ENCODE peak calls at places on chromosomes 3 and 15, in seven cellular contexts. H, E, R, T, W, J and A are unnamed samples.

GRCh38 chr15:85793641-85794597 is 806 bp downstream of the KLHL25 start:
- DNase-seq in H (peak), E (no peak), R (peak), T (no peak), W (no peak), J (peak), A (no peak)

GRCh38 chr3:151962891-151963290 is 89.4 kb downstream of the SUCNR1 start:
- DNase-seq in H (no peak), E (no peak), R (no peak), T (no peak), W (no peak), J (no peak), A (peak)

GRCh38 chr3:99708207-99708745 is 69.9 kb downstream of the COL8A1 start:
- DNase-seq in H (no peak), E (no peak), R (no peak), T (no peak), W (no peak), J (no peak), A (no peak)

GRCh38 chr3:197317250-197317963 is 19.0 kb upstream of the DLG1 start:
- DNase-seq in H (no peak), E (no peak), R (peak), T (no peak), W (no peak), J (no peak), A (peak)

GRCh38 chr15:61264986-61265385 is 35.9 kb upstream of the RORA start:
- DNase-seq in H (no peak), E (no peak), R (no peak), T (no peak), W (no peak), J (no peak), A (no peak)

GRCh38 chr15:84033793-84034553 is 201.6 kb upstream of the GOLGA6L4 start:
- DNase-seq in H (no peak), E (no peak), R (peak), T (no peak), W (no peak), J (no peak), A (no peak)

GRCh38 chr3:72590732-72591192 is 257.5 kb downstream of the SHQ1 start:
- DNase-seq in H (peak), E (no peak), R (no peak), T (no peak), W (no peak), J (no peak), A (no peak)

GRCh38 chr15:71374607-71375352 is 259.5 kb downstream of the THSD4 start:
- DNase-seq in H (no peak), E (no peak), R (peak), T (no peak), W (no peak), J (no peak), A (peak)

GRCh38 chr15:60021589-60022378 is 17.7 kb downstream of the FOXB1 start:
- DNase-seq in H (no peak), E (no peak), R (no peak), T (peak), W (no peak), J (no peak), A (no peak)

GRCh38 chr3:61899700-61900462 is 338.5 kb downstream of the PTPRG start:
- DNase-seq in H (no peak), E (peak), R (no peak), T (no peak), W (no peak), J (no peak), A (no peak)

GRCh38 chr3:4776980-4777581 is 202.2 kb upstream of the BHLHE40 start:
- DNase-seq in H (no peak), E (no peak), R (no peak), T (no peak), W (no peak), J (no peak), A (no peak)

GRCh38 chr3:166478356-166478755 is 641.1 kb upstream of the BCHE start:
- DNase-seq in H (no peak), E (no peak), R (no peak), T (no peak), W (no peak), J (no peak), A (no peak)

GRCh38 chr3:71201939-71202338 is 381.6 kb downstream of the FOXP1 start:
- DNase-seq in H (no peak), E (no peak), R (no peak), T (no peak), W (no peak), J (peak), A (no peak)

GRCh38 chr3:138196023-138196422 is 8.9 kb downstream of the ARMC8 start:
- DNase-seq in H (no peak), E (no peak), R (peak), T (no peak), W (no peak), J (no peak), A (no peak)

GRCh38 chr15:58357529-58358476 is 74.0 kb upstream of the LIPC start:
- DNase-seq in H (no peak), E (no peak), R (no peak), T (no peak), W (peak), J (no peak), A (no peak)

GRCh38 chr3:36904641-36905040 is 40.2 kb downstream of the TRANK1 start:
- DNase-seq in H (no peak), E (no peak), R (peak), T (no peak), W (peak), J (no peak), A (no peak)

GRCh38 chr15:29812384-29812694 is 9.9 kb downstream of the TJP1 start:
- DNase-seq in H (no peak), E (no peak), R (peak), T (no peak), W (no peak), J (no peak), A (no peak)

GRCh38 chr15:57861039-57861638 is 154.6 kb downstream of the POLR2M start:
- DNase-seq in H (no peak), E (peak), R (peak), T (peak), W (no peak), J (no peak), A (no peak)

GRCh38 chr3:155393316-155393715 is 99.8 kb upstream of the STRIT1 start:
- DNase-seq in H (no peak), E (no peak), R (peak), T (no peak), W (no peak), J (no peak), A (no peak)

GRCh38 chr3:33144433-33144832 is 30.6 kb downstream of the CRTAP start:
- DNase-seq in H (no peak), E (no peak), R (no peak), T (no peak), W (peak), J (no peak), A (no peak)

GRCh38 chr3:156483426-156483825 is 71.5 kb downstream of the SSR3 start:
- DNase-seq in H (no peak), E (no peak), R (peak), T (peak), W (no peak), J (no peak), A (peak)

GRCh38 chr15:81069909-81070308 is 64.2 kb upstream of the CFAP161 start:
- DNase-seq in H (no peak), E (no peak), R (no peak), T (no peak), W (no peak), J (peak), A (no peak)

GRCh38 chr15:83446904-83447708 is at the start of gene SH3GL3:
- DNase-seq in H (peak), E (peak), R (peak), T (no peak), W (peak), J (peak), A (no peak)

GRCh38 chr15:78056714-78057269 is 20.7 kb downstream of the TBC1D2B start:
- DNase-seq in H (no peak), E (no peak), R (peak), T (no peak), W (no peak), J (no peak), A (no peak)

GRCh38 chr15:53323197-53323596 is 436.3 kb downstream of the WDR72 start:
- DNase-seq in H (no peak), E (no peak), R (no peak), T (no peak), W (no peak), J (no peak), A (no peak)

GRCh38 chr3:115830764-115831395 is 207.6 kb downstream of the GAP43 start:
- DNase-seq in H (no peak), E (no peak), R (no peak), T (no peak), W (no peak), J (no peak), A (no peak)

GRCh38 chr15:55789066-55789660 is 46.2 kb upstream of the PRTG start:
- DNase-seq in H (peak), E (no peak), R (no peak), T (no peak), W (peak), J (no peak), A (no peak)

GRCh38 chr3:74693696-74694393 is 79.4 kb upstream of the CNTN3 start:
- DNase-seq in H (no peak), E (no peak), R (no peak), T (no peak), W (no peak), J (no peak), A (no peak)